ENCODE peak calls at places on chromosomes 1 and 21, in six cellular contexts. One of them, this sample, is unnamed.
A peak's percentile ranks its signal among the peaks of the same experiment; 100 is the strongest.

GRCh38 chr1:239308701-239309333 is 77.6 kb upstream of the CHRM3 start:
- DNase-seq in foreskin fibroblast: no peak
- DNase-seq in AG09309: no peak
- DNase-seq in type B pancreatic cell: no peak
- DNase-seq in CD4-positive, alpha-beta T cell: peak; percentile 1
- DNase-seq in body of pancreas: peak; percentile 75
- DNase-seq in this sample: peak; percentile 4

GRCh38 chr1:5504364-5504740 is 487.9 kb downstream of the NPHP4 start:
- DNase-seq in CD4-positive, alpha-beta T cell: no peak
- DNase-seq in foreskin fibroblast: no peak
- DNase-seq in AG09309: no peak
- DNase-seq in type B pancreatic cell: no peak
- DNase-seq in body of pancreas: no peak
- DNase-seq in this sample: no peak

GRCh38 chr1:174344162-174344561 is 103.6 kb upstream of the GPR52 start:
- DNase-seq in type B pancreatic cell: no peak
- DNase-seq in body of pancreas: no peak
- DNase-seq in CD4-positive, alpha-beta T cell: no peak
- DNase-seq in foreskin fibroblast: no peak
- DNase-seq in AG09309: no peak
- DNase-seq in this sample: no peak

GRCh38 chr1:192979542-192979941 is 79.6 kb downstream of the UCHL5 start:
- DNase-seq in foreskin fibroblast: no peak
- DNase-seq in CD4-positive, alpha-beta T cell: no peak
- DNase-seq in type B pancreatic cell: no peak
- DNase-seq in AG09309: no peak
- DNase-seq in body of pancreas: no peak
- DNase-seq in this sample: no peak

GRCh38 chr1:203186446-203187305 is at the start of gene CHI3L1:
- DNase-seq in type B pancreatic cell: no peak
- DNase-seq in CD4-positive, alpha-beta T cell: no peak
- DNase-seq in AG09309: no peak
- DNase-seq in body of pancreas: no peak
- DNase-seq in foreskin fibroblast: no peak
- DNase-seq in this sample: peak; percentile 87

GRCh38 chr1:2108213-2108876 is 58.1 kb downstream of the PRKCZ start:
- DNase-seq in foreskin fibroblast: no peak
- DNase-seq in type B pancreatic cell: no peak
- DNase-seq in body of pancreas: no peak
- DNase-seq in CD4-positive, alpha-beta T cell: no peak
- DNase-seq in AG09309: no peak
- DNase-seq in this sample: peak; percentile 51

GRCh38 chr1:51829058-51829457 is 49.5 kb downstream of the NRDC start:
- DNase-seq in AG09309: no peak
- DNase-seq in type B pancreatic cell: no peak
- DNase-seq in foreskin fibroblast: no peak
- DNase-seq in body of pancreas: no peak
- DNase-seq in CD4-positive, alpha-beta T cell: no peak
- DNase-seq in this sample: no peak

GRCh38 chr1:41678141-41678878 is 193.8 kb upstream of the EDN2 start:
- DNase-seq in CD4-positive, alpha-beta T cell: no peak
- DNase-seq in body of pancreas: no peak
- DNase-seq in type B pancreatic cell: no peak
- DNase-seq in foreskin fibroblast: peak; percentile 42
- DNase-seq in AG09309: peak; percentile 32
- DNase-seq in this sample: peak; percentile 63

GRCh38 chr1:110464340-110464739 is 13.4 kb downstream of the PROK1 start:
- DNase-seq in CD4-positive, alpha-beta T cell: no peak
- DNase-seq in type B pancreatic cell: no peak
- DNase-seq in AG09309: peak; percentile 24
- DNase-seq in body of pancreas: no peak
- DNase-seq in foreskin fibroblast: peak; percentile 21
- DNase-seq in this sample: peak; percentile 49

GRCh38 chr1:187844313-187844712 is 1015.6 kb downstream of the PLA2G4A start:
- DNase-seq in body of pancreas: no peak
- DNase-seq in type B pancreatic cell: no peak
- DNase-seq in foreskin fibroblast: no peak
- DNase-seq in AG09309: no peak
- DNase-seq in CD4-positive, alpha-beta T cell: no peak
- DNase-seq in this sample: no peak

GRCh38 chr1:84366786-84367185 is 31.5 kb upstream of the DNASE2B start:
- DNase-seq in body of pancreas: no peak
- DNase-seq in type B pancreatic cell: no peak
- DNase-seq in AG09309: peak; percentile 78
- DNase-seq in foreskin fibroblast: peak; percentile 81
- DNase-seq in CD4-positive, alpha-beta T cell: no peak
- DNase-seq in this sample: peak; percentile 79

GRCh38 chr1:81799939-81800740 is 594 bp upstream of the ADGRL2 start:
- DNase-seq in foreskin fibroblast: peak; percentile 70
- DNase-seq in type B pancreatic cell: peak; percentile 82
- DNase-seq in AG09309: no peak
- DNase-seq in body of pancreas: peak; percentile 26
- DNase-seq in CD4-positive, alpha-beta T cell: no peak
- DNase-seq in this sample: peak; percentile 86

GRCh38 chr21:42673633-42674328 is 20.4 kb downstream of the PDE9A start:
- DNase-seq in AG09309: no peak
- DNase-seq in CD4-positive, alpha-beta T cell: no peak
- DNase-seq in body of pancreas: no peak
- DNase-seq in type B pancreatic cell: no peak
- DNase-seq in foreskin fibroblast: no peak
- DNase-seq in this sample: no peak

GRCh38 chr21:42675403-42675802 is 22.0 kb downstream of the PDE9A start:
- DNase-seq in body of pancreas: no peak
- DNase-seq in type B pancreatic cell: no peak
- DNase-seq in CD4-positive, alpha-beta T cell: no peak
- DNase-seq in AG09309: no peak
- DNase-seq in foreskin fibroblast: no peak
- DNase-seq in this sample: no peak

GRCh38 chr21:42676799-42677198 is 23.4 kb downstream of the PDE9A start:
- DNase-seq in CD4-positive, alpha-beta T cell: no peak
- DNase-seq in foreskin fibroblast: no peak
- DNase-seq in body of pancreas: no peak
- DNase-seq in type B pancreatic cell: no peak
- DNase-seq in AG09309: no peak
- DNase-seq in this sample: no peak

GRCh38 chr21:42672699-42673458 is 19.5 kb downstream of the PDE9A start:
- DNase-seq in foreskin fibroblast: no peak
- DNase-seq in CD4-positive, alpha-beta T cell: no peak
- DNase-seq in type B pancreatic cell: no peak
- DNase-seq in body of pancreas: no peak
- DNase-seq in AG09309: no peak
- DNase-seq in this sample: peak; percentile 9

GRCh38 chr21:42674351-42674940 is 21.0 kb downstream of the PDE9A start:
- DNase-seq in CD4-positive, alpha-beta T cell: no peak
- DNase-seq in body of pancreas: no peak
- DNase-seq in foreskin fibroblast: no peak
- DNase-seq in AG09309: no peak
- DNase-seq in type B pancreatic cell: no peak
- DNase-seq in this sample: peak; percentile 15
- TF ChIP-seq CTCF in CD4-positive, alpha-beta T cell: no peak
- TF ChIP-seq CTCF in body of pancreas: no peak
- TF ChIP-seq CTCF in foreskin fibroblast: no peak
- TF ChIP-seq CTCF in AG09309: no peak
- TF ChIP-seq CTCF in type B pancreatic cell: no peak
- TF ChIP-seq CTCF in this sample: no peak

GRCh38 chr1:25450894-25451293 is 20.2 kb downstream of the MACO1 start:
- DNase-seq in foreskin fibroblast: no peak
- DNase-seq in type B pancreatic cell: no peak
- DNase-seq in AG09309: no peak
- DNase-seq in CD4-positive, alpha-beta T cell: no peak
- DNase-seq in body of pancreas: no peak
- DNase-seq in this sample: no peak
- TF ChIP-seq CTCF in foreskin fibroblast: no peak
- TF ChIP-seq CTCF in type B pancreatic cell: no peak
- TF ChIP-seq CTCF in AG09309: no peak
- TF ChIP-seq CTCF in CD4-positive, alpha-beta T cell: no peak
- TF ChIP-seq CTCF in body of pancreas: no peak
- TF ChIP-seq CTCF in this sample: no peak

GRCh38 chr1:164773146-164773545 is 214.2 kb downstream of the PBX1 start:
- DNase-seq in AG09309: no peak
- DNase-seq in CD4-positive, alpha-beta T cell: no peak
- DNase-seq in type B pancreatic cell: no peak
- DNase-seq in foreskin fibroblast: no peak
- DNase-seq in body of pancreas: no peak
- DNase-seq in this sample: no peak

GRCh38 chr1:164774819-164775654 is 216.1 kb downstream of the PBX1 start:
- DNase-seq in foreskin fibroblast: no peak
- DNase-seq in CD4-positive, alpha-beta T cell: no peak
- DNase-seq in type B pancreatic cell: no peak
- DNase-seq in AG09309: no peak
- DNase-seq in body of pancreas: peak; percentile 72
- DNase-seq in this sample: no peak

GRCh38 chr1:164771568-164772350 is 212.8 kb downstream of the PBX1 start:
- DNase-seq in body of pancreas: peak; percentile 54
- DNase-seq in type B pancreatic cell: no peak
- DNase-seq in AG09309: no peak
- DNase-seq in foreskin fibroblast: peak; percentile 79
- DNase-seq in CD4-positive, alpha-beta T cell: no peak
- DNase-seq in this sample: peak; percentile 71

GRCh38 chr1:164772635-164773034 is 213.7 kb downstream of the PBX1 start:
- DNase-seq in body of pancreas: peak; percentile 72
- DNase-seq in type B pancreatic cell: no peak
- DNase-seq in foreskin fibroblast: peak; percentile 97
- DNase-seq in AG09309: peak; percentile 61
- DNase-seq in CD4-positive, alpha-beta T cell: no peak
- DNase-seq in this sample: peak; percentile 81

DNA sequence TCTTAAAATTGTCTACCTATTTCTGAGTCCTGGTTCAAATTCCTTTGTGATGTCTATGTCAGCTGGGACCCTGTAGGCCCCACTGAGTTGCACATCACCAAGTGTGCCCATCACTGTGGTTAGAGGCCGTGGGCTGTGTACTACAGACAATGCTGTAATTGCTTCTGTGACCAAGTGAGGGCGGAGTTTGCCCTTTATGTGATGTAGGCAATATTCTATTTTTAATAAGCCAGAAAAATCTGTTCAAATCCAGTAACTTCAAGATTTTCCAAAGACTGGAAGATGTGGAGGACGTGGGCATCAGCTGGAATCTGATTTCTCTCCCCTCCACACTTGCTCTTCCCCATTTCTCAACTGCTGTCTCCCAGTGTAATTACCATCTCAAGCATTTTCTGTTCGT is 215.4 kb downstream of the PBX1 start:
- DNase-seq in body of pancreas: no peak
- DNase-seq in foreskin fibroblast: no peak
- DNase-seq in CD4-positive, alpha-beta T cell: no peak
- DNase-seq in AG09309: no peak
- DNase-seq in type B pancreatic cell: no peak
- DNase-seq in this sample: no peak
- TF ChIP-seq CTCF in body of pancreas: peak; percentile 25
- TF ChIP-seq CTCF in foreskin fibroblast: no peak
- TF ChIP-seq CTCF in CD4-positive, alpha-beta T cell: no peak
- TF ChIP-seq CTCF in AG09309: peak; percentile 2
- TF ChIP-seq CTCF in type B pancreatic cell: no peak
- TF ChIP-seq CTCF in this sample: no peak

GRCh38 chr1:212700892-212701819 is 1.5 kb upstream of the BATF3 start:
- DNase-seq in foreskin fibroblast: peak; percentile 76
- DNase-seq in type B pancreatic cell: peak; percentile 67
- DNase-seq in AG09309: peak; percentile 13
- DNase-seq in CD4-positive, alpha-beta T cell: no peak
- DNase-seq in body of pancreas: peak; percentile 21
- DNase-seq in this sample: peak; percentile 51
- TF ChIP-seq CTCF in foreskin fibroblast: peak; percentile 24
- TF ChIP-seq CTCF in type B pancreatic cell: peak; percentile 30
- TF ChIP-seq CTCF in AG09309: peak; percentile 24
- TF ChIP-seq CTCF in CD4-positive, alpha-beta T cell: no peak
- TF ChIP-seq CTCF in body of pancreas: no peak
- TF ChIP-seq CTCF in this sample: no peak

GRCh38 chr21:44952929-44953627 is 13.2 kb downstream of the SLX9 start:
- DNase-seq in AG09309: no peak
- DNase-seq in CD4-positive, alpha-beta T cell: no peak
- DNase-seq in type B pancreatic cell: no peak
- DNase-seq in body of pancreas: no peak
- DNase-seq in foreskin fibroblast: no peak
- DNase-seq in this sample: no peak

GRCh38 chr21:44951186-44951915 is 11.5 kb downstream of the SLX9 start:
- DNase-seq in foreskin fibroblast: no peak
- DNase-seq in body of pancreas: no peak
- DNase-seq in AG09309: no peak
- DNase-seq in type B pancreatic cell: no peak
- DNase-seq in CD4-positive, alpha-beta T cell: no peak
- DNase-seq in this sample: no peak

GRCh38 chr21:44953628-44954021 is 13.8 kb downstream of the SLX9 start:
- DNase-seq in foreskin fibroblast: no peak
- DNase-seq in AG09309: no peak
- DNase-seq in CD4-positive, alpha-beta T cell: no peak
- DNase-seq in type B pancreatic cell: no peak
- DNase-seq in body of pancreas: no peak
- DNase-seq in this sample: no peak

GRCh38 chr21:44950351-44950750 is 10.5 kb downstream of the SLX9 start:
- DNase-seq in body of pancreas: no peak
- DNase-seq in CD4-positive, alpha-beta T cell: no peak
- DNase-seq in type B pancreatic cell: no peak
- DNase-seq in AG09309: no peak
- DNase-seq in foreskin fibroblast: no peak
- DNase-seq in this sample: no peak

DNA sequence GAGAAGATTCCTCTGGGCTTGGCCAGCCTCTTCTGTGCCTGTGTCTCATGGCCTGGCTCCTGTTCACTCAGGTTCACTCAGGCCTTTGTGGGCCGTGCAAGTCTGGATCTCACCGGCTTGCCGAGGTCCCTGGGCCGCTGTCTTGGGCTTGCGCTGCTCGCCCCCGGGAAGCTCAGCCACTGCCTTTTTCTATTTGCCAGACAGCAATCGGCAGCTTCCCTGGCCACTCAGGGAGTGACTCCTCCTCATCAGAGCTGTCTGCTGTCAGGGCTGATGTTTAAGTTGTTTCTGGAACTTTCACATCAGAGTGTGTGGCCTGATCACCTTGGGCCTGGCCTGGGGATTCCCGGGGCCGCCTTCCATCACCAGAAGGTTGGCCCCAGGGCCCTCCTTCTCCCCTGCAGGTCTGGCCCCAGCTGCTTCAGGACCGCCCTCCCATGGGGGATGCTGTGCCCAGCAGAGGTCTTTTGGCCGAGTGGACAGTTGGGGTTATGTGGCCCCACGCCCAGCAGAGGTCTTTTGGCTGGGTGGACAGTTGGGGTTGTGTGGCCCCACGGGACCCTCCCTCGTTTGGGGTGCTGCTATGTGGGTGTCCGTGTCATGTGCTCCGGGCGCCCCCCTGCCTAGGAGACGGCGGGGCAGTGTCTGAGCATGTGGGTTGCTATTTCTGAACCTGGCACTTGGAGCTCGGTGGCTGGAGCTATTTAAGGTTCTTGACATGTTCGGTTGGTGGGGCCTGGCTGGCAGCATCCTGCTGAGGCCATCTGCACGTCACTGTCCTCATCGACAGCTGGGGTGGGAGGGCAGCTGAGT is 12.5 kb downstream of the SLX9 start:
- DNase-seq in CD4-positive, alpha-beta T cell: no peak
- DNase-seq in body of pancreas: no peak
- DNase-seq in AG09309: no peak
- DNase-seq in foreskin fibroblast: no peak
- DNase-seq in type B pancreatic cell: no peak
- DNase-seq in this sample: no peak
- TF ChIP-seq CTCF in CD4-positive, alpha-beta T cell: no peak
- TF ChIP-seq CTCF in body of pancreas: no peak
- TF ChIP-seq CTCF in AG09309: no peak
- TF ChIP-seq CTCF in foreskin fibroblast: no peak
- TF ChIP-seq CTCF in type B pancreatic cell: no peak
- TF ChIP-seq CTCF in this sample: no peak